ENCODE peak calls at places on chromosomes 5 and 9, in seven cellular contexts. One of them, this sample, is unnamed.

GRCh38 chr9:95522871-95523370 is 6.2 kb upstream of the PTCH1 start:
- DNase-seq in T-helper 2 cell: no peak
- DNase-seq in adipocyte: no peak
- DNase-seq in Calu3: no peak
- DNase-seq in mesenteric fat pad: no peak
- DNase-seq in stomach: no peak
- DNase-seq in NCI-H1092: no peak
- DNase-seq in this sample: no peak

GRCh38 chr5:73541981-73542380 is 23.5 kb downstream of the ANKRA2 start:
- DNase-seq in T-helper 2 cell: no peak
- DNase-seq in adipocyte: no peak
- DNase-seq in Calu3: no peak
- DNase-seq in mesenteric fat pad: no peak
- DNase-seq in stomach: no peak
- DNase-seq in NCI-H1092: no peak
- DNase-seq in this sample: no peak

GRCh38 chr9:130129425-130130061 is 42.7 kb upstream of the NCS1 start:
- DNase-seq in T-helper 2 cell: peak; percentile 45
- DNase-seq in adipocyte: no peak
- DNase-seq in Calu3: no peak
- DNase-seq in mesenteric fat pad: no peak
- DNase-seq in stomach: no peak
- DNase-seq in NCI-H1092: no peak
- DNase-seq in this sample: no peak

GRCh38 chr5:172534229-172535169 is 80.2 kb upstream of the SH3PXD2B start:
- DNase-seq in T-helper 2 cell: no peak
- DNase-seq in adipocyte: peak; percentile 8
- DNase-seq in Calu3: no peak
- DNase-seq in mesenteric fat pad: peak; percentile 81
- DNase-seq in stomach: no peak
- DNase-seq in NCI-H1092: no peak
- DNase-seq in this sample: no peak

GRCh38 chr9:76818271-76818670 is 54.0 kb downstream of the PCA3 start:
- DNase-seq in T-helper 2 cell: no peak
- DNase-seq in adipocyte: peak; percentile 98
- DNase-seq in Calu3: peak; percentile 61
- DNase-seq in mesenteric fat pad: no peak
- DNase-seq in stomach: peak; percentile 69
- DNase-seq in NCI-H1092: no peak
- DNase-seq in this sample: peak; percentile 26

GRCh38 chr5:109426075-109426474 is 16.3 kb upstream of the PJA2 start:
- DNase-seq in T-helper 2 cell: no peak
- DNase-seq in adipocyte: no peak
- DNase-seq in Calu3: no peak
- DNase-seq in mesenteric fat pad: no peak
- DNase-seq in stomach: no peak
- DNase-seq in NCI-H1092: no peak
- DNase-seq in this sample: no peak

GRCh38 chr5:122766130-122766529 is 8.8 kb upstream of the SNX2 start:
- DNase-seq in T-helper 2 cell: no peak
- DNase-seq in adipocyte: no peak
- DNase-seq in Calu3: no peak
- DNase-seq in mesenteric fat pad: no peak
- DNase-seq in stomach: no peak
- DNase-seq in NCI-H1092: no peak
- DNase-seq in this sample: no peak

GRCh38 chr5:172107606-172108005 is 80.4 kb downstream of the STK10 start:
- DNase-seq in T-helper 2 cell: no peak
- DNase-seq in adipocyte: peak; percentile 88
- DNase-seq in Calu3: no peak
- DNase-seq in mesenteric fat pad: no peak
- DNase-seq in stomach: no peak
- DNase-seq in NCI-H1092: no peak
- DNase-seq in this sample: no peak

GRCh38 chr9:134561427-134562145 is 80.0 kb upstream of the COL5A1 start:
- DNase-seq in T-helper 2 cell: no peak
- DNase-seq in adipocyte: no peak
- DNase-seq in Calu3: no peak
- DNase-seq in mesenteric fat pad: peak; percentile 49
- DNase-seq in stomach: no peak
- DNase-seq in NCI-H1092: no peak
- DNase-seq in this sample: no peak

GRCh38 chr5:95631265-95631957 is 11.5 kb downstream of the GPR150 start:
- DNase-seq in T-helper 2 cell: no peak
- DNase-seq in adipocyte: peak; percentile 82
- DNase-seq in Calu3: no peak
- DNase-seq in mesenteric fat pad: no peak
- DNase-seq in stomach: no peak
- DNase-seq in NCI-H1092: no peak
- DNase-seq in this sample: no peak

GRCh38 chr9:114448706-114449105 is 56.6 kb downstream of the WHRN start:
- DNase-seq in T-helper 2 cell: no peak
- DNase-seq in adipocyte: peak; percentile 2
- DNase-seq in Calu3: no peak
- DNase-seq in mesenteric fat pad: no peak
- DNase-seq in stomach: no peak
- DNase-seq in NCI-H1092: no peak
- DNase-seq in this sample: no peak

GRCh38 chr5:83475540-83476469 is 4.3 kb downstream of the VCAN start:
- DNase-seq in T-helper 2 cell: no peak
- DNase-seq in adipocyte: peak; percentile 92
- DNase-seq in Calu3: peak; percentile 12
- DNase-seq in mesenteric fat pad: no peak
- DNase-seq in stomach: no peak
- DNase-seq in NCI-H1092: no peak
- DNase-seq in this sample: no peak

GRCh38 chr5:58019614-58020013 is 440.3 kb downstream of the PLK2 start:
- DNase-seq in T-helper 2 cell: no peak
- DNase-seq in adipocyte: no peak
- DNase-seq in Calu3: no peak
- DNase-seq in mesenteric fat pad: no peak
- DNase-seq in stomach: peak; percentile 27
- DNase-seq in NCI-H1092: no peak
- DNase-seq in this sample: no peak

GRCh38 chr5:107887181-107887580 is 216.4 kb upstream of the EFNA5 start:
- DNase-seq in T-helper 2 cell: peak; percentile 19
- DNase-seq in adipocyte: no peak
- DNase-seq in Calu3: no peak
- DNase-seq in mesenteric fat pad: no peak
- DNase-seq in stomach: no peak
- DNase-seq in NCI-H1092: no peak
- DNase-seq in this sample: no peak

GRCh38 chr5:74767579-74767913 is 497 bp downstream of the NSA2 start:
- DNase-seq in T-helper 2 cell: peak; percentile 29
- DNase-seq in adipocyte: peak; percentile 70
- DNase-seq in Calu3: no peak
- DNase-seq in mesenteric fat pad: no peak
- DNase-seq in stomach: no peak
- DNase-seq in NCI-H1092: no peak
- DNase-seq in this sample: peak; percentile 39

GRCh38 chr5:2165203-2165602 is 282.5 kb upstream of the IRX4 start:
- DNase-seq in T-helper 2 cell: no peak
- DNase-seq in adipocyte: no peak
- DNase-seq in Calu3: no peak
- DNase-seq in mesenteric fat pad: peak; percentile 59
- DNase-seq in stomach: no peak
- DNase-seq in NCI-H1092: no peak
- DNase-seq in this sample: no peak

GRCh38 chr9:96574931-96575351 is 44.7 kb downstream of the CDC14B start:
- DNase-seq in T-helper 2 cell: no peak
- DNase-seq in adipocyte: no peak
- DNase-seq in Calu3: no peak
- DNase-seq in mesenteric fat pad: no peak
- DNase-seq in stomach: no peak
- DNase-seq in NCI-H1092: no peak
- DNase-seq in this sample: no peak

GRCh38 chr9:77218612-77219011 is 41.3 kb downstream of the VPS13A start:
- DNase-seq in T-helper 2 cell: no peak
- DNase-seq in adipocyte: peak; percentile 74
- DNase-seq in Calu3: no peak
- DNase-seq in mesenteric fat pad: no peak
- DNase-seq in stomach: no peak
- DNase-seq in NCI-H1092: no peak
- DNase-seq in this sample: peak; percentile 17

GRCh38 chr5:84383816-84384603 is 670 bp downstream of the EDIL3 start:
- DNase-seq in T-helper 2 cell: peak; percentile 7
- DNase-seq in adipocyte: peak; percentile 77
- DNase-seq in Calu3: no peak
- DNase-seq in mesenteric fat pad: no peak
- DNase-seq in stomach: no peak
- DNase-seq in NCI-H1092: no peak
- DNase-seq in this sample: peak; percentile 30

GRCh38 chr9:109901191-109901590 is 121.2 kb downstream of the PALM2AKAP2 start:
- DNase-seq in T-helper 2 cell: no peak
- DNase-seq in adipocyte: no peak
- DNase-seq in Calu3: no peak
- DNase-seq in mesenteric fat pad: no peak
- DNase-seq in stomach: no peak
- DNase-seq in NCI-H1092: no peak
- DNase-seq in this sample: no peak

GRCh38 chr5:145493435-145493834 is 341.7 kb downstream of the PRELID2 start:
- DNase-seq in T-helper 2 cell: no peak
- DNase-seq in adipocyte: no peak
- DNase-seq in Calu3: no peak
- DNase-seq in mesenteric fat pad: no peak
- DNase-seq in stomach: no peak
- DNase-seq in NCI-H1092: no peak
- DNase-seq in this sample: no peak

GRCh38 chr5:13572188-13572587 is 372.3 kb downstream of the DNAH5 start:
- DNase-seq in T-helper 2 cell: no peak
- DNase-seq in adipocyte: no peak
- DNase-seq in Calu3: no peak
- DNase-seq in mesenteric fat pad: no peak
- DNase-seq in stomach: no peak
- DNase-seq in NCI-H1092: no peak
- DNase-seq in this sample: no peak

GRCh38 chr5:81006955-81007636 is 46.9 kb downstream of the RASGRF2 start:
- DNase-seq in T-helper 2 cell: peak; percentile 85
- DNase-seq in adipocyte: no peak
- DNase-seq in Calu3: no peak
- DNase-seq in mesenteric fat pad: no peak
- DNase-seq in stomach: no peak
- DNase-seq in NCI-H1092: no peak
- DNase-seq in this sample: no peak